ENCODE peak calls at places on chromosomes 16 and 17, in nine cellular contexts. A is NCI-H187; Z is stimulated activated CD8-positive, alpha-beta memory T cell treated with anti-CD3 and anti-CD28 coated beads, Interleukin-15, amount 100 ng/mL, for 4 hours; J is lung; T is stomach; K is AML-193; G is prostate gland; X is NCI-H2081; W is naive thymus-derived CD4-positive, alpha-beta T cell. O is an unnamed sample.

GRCh38 chr17:6138761-6139446 is 68.7 kb downstream of the WSCD1 start:
- DNase-seq in A (no peak), Z (no peak), J (no peak), T (no peak), K (no peak), G (no peak), X (no peak), W (no peak), O (no peak)

GRCh38 chr17:4854181-4854681 is 21.1 kb downstream of the MINK1 start:
- DNase-seq in A (no peak), Z (no peak), J (no peak), T (no peak), K (no peak), G (peak; percentile 83), X (no peak), W (no peak), O (no peak)

GRCh38 chr16:53773150-53773846 is 69.3 kb downstream of the FTO start:
- DNase-seq in A (peak; percentile 30), Z (no peak), J (peak; percentile 41), T (peak; percentile 29), K (peak; percentile 51), G (peak; percentile 52), X (peak; percentile 26), W (peak; percentile 32), O (peak; percentile 90)

GRCh38 chr17:40564883-40565744 is at the start of gene CCR7:
- DNase-seq in A (no peak), Z (peak; percentile 66), J (no peak), T (peak; percentile 15), K (no peak), G (no peak), X (no peak), W (peak; percentile 89), O (peak; percentile 32)

GRCh38 chr16:38941-39892 is 14.2 kb downstream of the POLR3K start:
- DNase-seq in A (no peak), Z (peak; percentile 32), J (peak; percentile 45), T (peak; percentile 73), K (no peak), G (no peak), X (no peak), W (peak; percentile 15), O (no peak)

GRCh38 chr17:82985973-82986372 is 93.4 kb upstream of the METRNL start:
- DNase-seq in A (no peak), Z (peak; percentile 19), J (peak; percentile 29), T (peak; percentile 38), K (no peak), G (no peak), X (no peak), W (peak; percentile 76), O (peak; percentile 67)

GRCh38 chr16:53219795-53220194 is 165.0 kb downstream of the CHD9 start:
- DNase-seq in A (no peak), Z (no peak), J (no peak), T (no peak), K (peak; percentile 46), G (no peak), X (no peak), W (no peak), O (peak; percentile 51)

GRCh38 chr17:77320046-77320445 is 179.3 kb downstream of the SEC14L1 start:
- DNase-seq in A (no peak), Z (no peak), J (no peak), T (no peak), K (peak; percentile 29), G (no peak), X (no peak), W (no peak), O (peak; percentile 61)

GRCh38 chr17:1108810-1109605 is 70.8 kb downstream of the ABR start:
- DNase-seq in A (no peak), Z (no peak), J (no peak), T (peak; percentile 71), K (peak; percentile 7), G (no peak), X (no peak), W (peak; percentile 79), O (no peak)

O was measured in Kasumi-1.